ENCODE peak calls at places on chromosomes 7 and 10, in five cellular contexts. Z, O, E, H and I are unnamed samples.

GRCh38 chr7:100372256-100372655 is 1.0 kb upstream of the PILRA start:
- DNase-seq in E (no peak), Z (no peak), H (no peak), O (peak; percentile 15), I (no peak)

GRCh38 chr7:33986951-33987948 is 81.9 kb downstream of the BMPER start:
- DNase-seq in H (no peak), E (no peak), O (peak; percentile 95), Z (no peak), I (peak; percentile 100)

GRCh38 chr7:158821173-158822021 is 7.9 kb downstream of the ESYT2 start:
- DNase-seq in Z (no peak), O (no peak), H (no peak), E (no peak), I (peak; percentile 72)

GRCh38 chr7:41916450-41916927 is 213.6 kb upstream of the INHBA start:
- DNase-seq in H (no peak), O (peak; percentile 93), Z (no peak), E (no peak), I (peak; percentile 95)

GRCh38 chr7:91249506-91250233 is 14.6 kb upstream of the FZD1 start:
- DNase-seq in E (no peak), H (no peak), Z (no peak), O (no peak), I (no peak)

GRCh38 chr7:28093617-28094232 is 86.9 kb downstream of the JAZF1 start:
- DNase-seq in Z (no peak), E (peak; percentile 90), O (no peak), H (no peak), I (no peak)

GRCh38 chr7:43785425-43785824 is 26.9 kb downstream of the BLVRA start:
- DNase-seq in E (no peak), H (no peak), O (peak; percentile 60), Z (no peak), I (peak; percentile 31)

GRCh38 chr10:5658871-5659618 is 7.3 kb downstream of the ASB13 start:
- DNase-seq in Z (no peak), E (peak; percentile 76), H (no peak), O (no peak), I (no peak)

GRCh38 chr7:26278769-26279168 is 12.9 kb upstream of the SNX10 start:
- DNase-seq in E (no peak), H (no peak), Z (no peak), O (no peak), I (no peak)

GRCh38 chr10:110074298-110074697 is 66.5 kb downstream of the ADD3 start:
- DNase-seq in E (no peak), Z (no peak), O (no peak), H (no peak), I (peak; percentile 14)

GRCh38 chr7:40311307-40311706 is 176.5 kb downstream of the SUGCT start:
- DNase-seq in Z (peak; percentile 7), H (no peak), E (no peak), O (no peak), I (no peak)

GRCh38 chr7:45171946-45172345 is 14.4 kb downstream of the RAMP3 start:
- DNase-seq in E (no peak), O (no peak), H (no peak), Z (no peak), I (no peak)

GRCh38 chr10:122476034-122476695 is 14.8 kb downstream of the HTRA1 start:
- DNase-seq in E (no peak), O (no peak), Z (no peak), H (no peak), I (no peak)

GRCh38 chr7:12907774-12908173 is 220.3 kb downstream of the ARL4A start:
- DNase-seq in Z (no peak), H (no peak), E (no peak), O (no peak), I (no peak)

GRCh38 chr7:148084138-148084537 is 506.4 kb upstream of the C7orf33 start:
- DNase-seq in O (no peak), H (no peak), Z (no peak), E (peak; percentile 80), I (no peak)

GRCh38 chr7:94087664-94088352 is 83.7 kb upstream of the BET1 start:
- DNase-seq in E (peak; percentile 72), O (peak; percentile 66), Z (peak; percentile 40), H (no peak), I (peak; percentile 53)

GRCh38 chr10:49649294-49649693 is 30.2 kb upstream of the C10orf53 start:
- DNase-seq in E (peak; percentile 28), Z (peak; percentile 35), H (no peak), O (no peak), I (no peak)

GRCh38 chr7:101986335-101986734 is 168.9 kb downstream of the CUX1 start:
- DNase-seq in E (peak; percentile 64), Z (no peak), H (no peak), O (no peak), I (no peak)

GRCh38 chr7:130845581-130846085 is 111.6 kb upstream of the KLF14 start:
- DNase-seq in Z (no peak), H (no peak), E (no peak), O (peak; percentile 56), I (peak; percentile 82)

GRCh38 chr10:126214679-126215078 is 173.6 kb downstream of the ADAM12 start:
- DNase-seq in Z (no peak), E (no peak), O (no peak), H (no peak), I (no peak)

GRCh38 chr7:19772858-19773337 is 519 bp downstream of the TMEM196 start:
- DNase-seq in H (no peak), O (no peak), E (peak; percentile 83), Z (no peak), I (no peak)

GRCh38 chr10:17025444-17026295 is 103.9 kb downstream of the CUBN start:
- DNase-seq in Z (peak; percentile 28), E (peak; percentile 50), H (no peak), O (peak; percentile 91), I (peak; percentile 98)

GRCh38 chr7:42232275-42232674 is 4.7 kb downstream of the GLI3 start:
- DNase-seq in O (no peak), Z (no peak), H (no peak), E (peak; percentile 83), I (no peak)

GRCh38 chr7:113371376-113372043 is 253.2 kb upstream of the SMIM30 start:
- DNase-seq in O (peak; percentile 13), E (no peak), H (no peak), Z (no peak), I (no peak)

GRCh38 chr10:43350686-43351085 is 20.8 kb upstream of the FXYD4 start:
- DNase-seq in O (no peak), Z (no peak), H (no peak), E (no peak), I (no peak)

GRCh38 chr7:80393786-80394185 is 118.1 kb downstream of the GNAT3 start:
- DNase-seq in O (no peak), Z (no peak), H (no peak), E (no peak), I (no peak)

GRCh38 chr7:898855-899681 is 22.7 kb downstream of the GET4 start:
- DNase-seq in H (no peak), O (no peak), Z (no peak), E (peak; percentile 31), I (no peak)

GRCh38 chr7:41628926-41629325 is 74.0 kb downstream of the INHBA start:
- DNase-seq in E (no peak), O (no peak), H (no peak), Z (no peak), I (no peak)

GRCh38 chr7:19362099-19362498 is 216.9 kb upstream of the FERD3L start:
- DNase-seq in E (no peak), H (no peak), Z (no peak), O (no peak), I (no peak)

GRCh38 chr7:86643478-86644281 is at the start of gene GRM3:
- DNase-seq in E (peak; percentile 96), O (no peak), Z (no peak), H (no peak), I (no peak)
- H3K4me3 ChIP-seq in E (peak within 1 kb of the TSS; percentile 79), O (no peak within 1 kb of the TSS), Z (no peak within 1 kb of the TSS), H (peak within 1 kb of the TSS; percentile 21), I (no peak within 1 kb of the TSS)

DNA sequence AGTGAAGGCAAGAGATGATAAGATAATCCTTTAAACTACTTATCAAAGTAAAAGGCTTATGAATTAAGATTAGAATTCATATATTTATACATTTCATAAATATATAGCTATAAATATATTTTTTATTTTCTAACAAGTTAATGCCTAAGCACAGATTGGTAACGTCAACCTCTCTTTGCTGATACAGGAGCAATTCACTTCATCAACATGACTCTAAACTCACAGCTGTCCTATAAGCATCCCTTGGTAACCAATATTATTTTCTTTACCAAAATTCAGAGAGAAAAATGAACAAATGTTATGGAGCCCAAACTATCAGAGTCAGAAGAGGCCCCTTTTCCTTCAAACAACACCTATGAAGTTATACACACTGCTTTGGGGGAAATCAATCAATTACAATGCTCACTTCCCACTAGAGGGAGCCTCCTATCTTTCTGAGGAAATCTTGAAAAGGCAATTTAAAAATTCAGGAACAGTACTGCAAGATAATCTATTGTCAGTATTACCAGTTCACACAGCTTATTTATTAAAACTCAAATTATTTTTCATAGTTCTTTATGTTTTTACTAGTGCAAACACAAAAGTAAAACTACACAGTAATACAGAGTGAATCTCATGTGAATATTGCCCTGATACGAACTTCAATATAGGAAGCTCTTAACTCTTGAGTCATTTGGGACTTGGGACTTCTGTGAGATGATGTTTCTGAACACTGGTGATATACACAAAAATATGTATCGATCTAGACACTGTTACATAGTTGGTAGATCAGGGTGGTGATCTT is 51.0 kb upstream of the NOBOX start:
- DNase-seq in Z (no peak), E (no peak), H (no peak), O (no peak), I (no peak)
- TF ChIP-seq CTCF in Z (peak; percentile 51), E (peak; percentile 44), H (no peak), O (no peak), I (peak; percentile 26)

GRCh38 chr7:116341222-116341907 is 131.0 kb downstream of the TES start:
- DNase-seq in H (no peak), O (no peak), E (no peak), Z (no peak), I (no peak)
- H3K4me3 ChIP-seq in H (no peak overlapping the region), O (no peak overlapping the region), E (no peak overlapping the region), Z (no peak overlapping the region), I (no peak overlapping the region)

GRCh38 chr10:61904711-61905445 is 3.4 kb downstream of the ARID5B start:
- DNase-seq in O (no peak), E (peak; percentile 16), Z (no peak), H (no peak), I (peak; percentile 67)
- TF ChIP-seq CTCF in O (peak; percentile 44), E (peak; percentile 34), Z (peak; percentile 36), H (no peak), I (peak; percentile 36)

GRCh38 chr7:120988591-120989299 is at the start of gene CPED1:
- DNase-seq in H (peak; percentile 21), Z (peak; percentile 37), E (peak; percentile 77), O (peak; percentile 73), I (no peak)
- H3K4me3 ChIP-seq in H (peak within 1 kb of the TSS; percentile 50), Z (peak within 1 kb of the TSS; percentile 44), E (peak within 1 kb of the TSS; percentile 43), O (peak within 1 kb of the TSS; percentile 76), I (peak within 1 kb of the TSS; percentile 66)

GRCh38 chr7:103528152-103528551 is 82.1 kb upstream of the SLC26A5 start:
- DNase-seq in H (no peak), Z (no peak), O (no peak), E (no peak), I (no peak)

GRCh38 chr7:103521917-103522316 is 75.9 kb upstream of the SLC26A5 start:
- DNase-seq in H (no peak), O (no peak), Z (no peak), E (peak; percentile 52), I (no peak)

GRCh38 chr7:103524042-103524907 is 78.3 kb upstream of the SLC26A5 start:
- DNase-seq in E (peak; percentile 13), H (no peak), Z (no peak), O (peak; percentile 29), I (peak; percentile 4)
- TF ChIP-seq CTCF in E (peak; percentile 49), H (no peak), Z (peak; percentile 34), O (peak; percentile 66), I (peak; percentile 28)